ENCODE peak calls at places on chromosomes 7 and 10, in eight cellular contexts. One of them, this sample, is unnamed.

GRCh38 chr7:149569025-149569725 is 71.6 kb upstream of the ZNF746 start:
- DNase-seq in WTC11: no peak
- DNase-seq in lower lobe of right lung: no peak
- DNase-seq in CD4-positive, alpha-beta T cell: no peak
- DNase-seq in gastrocnemius medialis: no peak
- DNase-seq in AG09309: no peak
- DNase-seq in IMR-90: peak; percentile 26
- DNase-seq in hepatocyte: peak; percentile 74
- DNase-seq in this sample: no peak

GRCh38 chr10:111835562-111835961 is 348.0 kb downstream of the GPAM start:
- DNase-seq in AG09309: no peak
- DNase-seq in gastrocnemius medialis: no peak
- DNase-seq in lower lobe of right lung: no peak
- DNase-seq in CD4-positive, alpha-beta T cell: no peak
- DNase-seq in IMR-90: no peak
- DNase-seq in hepatocyte: no peak
- DNase-seq in WTC11: no peak
- DNase-seq in this sample: peak; percentile 95

GRCh38 chr10:6327906-6328707 is 125.4 kb downstream of the PFKFB3 start:
- DNase-seq in lower lobe of right lung: no peak
- DNase-seq in WTC11: no peak
- DNase-seq in CD4-positive, alpha-beta T cell: no peak
- DNase-seq in AG09309: no peak
- DNase-seq in hepatocyte: no peak
- DNase-seq in gastrocnemius medialis: peak; percentile 43
- DNase-seq in IMR-90: no peak
- DNase-seq in this sample: no peak

GRCh38 chr7:116753130-116753529 is 81.1 kb downstream of the MET start:
- DNase-seq in CD4-positive, alpha-beta T cell: no peak
- DNase-seq in AG09309: no peak
- DNase-seq in lower lobe of right lung: no peak
- DNase-seq in IMR-90: no peak
- DNase-seq in hepatocyte: no peak
- DNase-seq in gastrocnemius medialis: no peak
- DNase-seq in WTC11: no peak
- DNase-seq in this sample: no peak

GRCh38 chr10:49264177-49264677 is 34.7 kb upstream of the C10orf71 start:
- DNase-seq in lower lobe of right lung: no peak
- DNase-seq in AG09309: no peak
- DNase-seq in gastrocnemius medialis: no peak
- DNase-seq in IMR-90: no peak
- DNase-seq in hepatocyte: no peak
- DNase-seq in CD4-positive, alpha-beta T cell: no peak
- DNase-seq in WTC11: no peak
- DNase-seq in this sample: no peak

GRCh38 chr10:58820386-58820785 is 307.7 kb downstream of the BICC1 start:
- DNase-seq in CD4-positive, alpha-beta T cell: no peak
- DNase-seq in hepatocyte: no peak
- DNase-seq in AG09309: no peak
- DNase-seq in lower lobe of right lung: no peak
- DNase-seq in IMR-90: no peak
- DNase-seq in WTC11: no peak
- DNase-seq in gastrocnemius medialis: no peak
- DNase-seq in this sample: no peak

GRCh38 chr7:75945297-75946168 is 30.6 kb downstream of the POR start:
- DNase-seq in AG09309: no peak
- DNase-seq in gastrocnemius medialis: peak; percentile 79
- DNase-seq in WTC11: no peak
- DNase-seq in IMR-90: peak; percentile 35
- DNase-seq in CD4-positive, alpha-beta T cell: no peak
- DNase-seq in lower lobe of right lung: peak; percentile 68
- DNase-seq in hepatocyte: peak; percentile 75
- DNase-seq in this sample: peak; percentile 62

GRCh38 chr7:131107343-131108211 is 220.1 kb upstream of the MKLN1 start:
- DNase-seq in IMR-90: peak; percentile 83
- DNase-seq in lower lobe of right lung: peak; percentile 80
- DNase-seq in CD4-positive, alpha-beta T cell: peak; percentile 65
- DNase-seq in WTC11: peak; percentile 32
- DNase-seq in hepatocyte: peak; percentile 87
- DNase-seq in gastrocnemius medialis: peak; percentile 84
- DNase-seq in AG09309: no peak
- DNase-seq in this sample: peak; percentile 84

GRCh38 chr10:131654471-131655087 is 246.2 kb upstream of the PPP2R2D start:
- DNase-seq in hepatocyte: no peak
- DNase-seq in lower lobe of right lung: no peak
- DNase-seq in gastrocnemius medialis: no peak
- DNase-seq in WTC11: no peak
- DNase-seq in AG09309: no peak
- DNase-seq in IMR-90: no peak
- DNase-seq in CD4-positive, alpha-beta T cell: no peak
- DNase-seq in this sample: no peak

GRCh38 chr7:9719303-9719702 is 1254.4 kb upstream of the PHF14 start:
- DNase-seq in CD4-positive, alpha-beta T cell: no peak
- DNase-seq in AG09309: no peak
- DNase-seq in WTC11: no peak
- DNase-seq in IMR-90: no peak
- DNase-seq in lower lobe of right lung: no peak
- DNase-seq in hepatocyte: no peak
- DNase-seq in gastrocnemius medialis: no peak
- DNase-seq in this sample: no peak

GRCh38 chr10:49397036-49397999 is 1.4 kb upstream of the DRGX start:
- DNase-seq in hepatocyte: no peak
- DNase-seq in CD4-positive, alpha-beta T cell: no peak
- DNase-seq in gastrocnemius medialis: no peak
- DNase-seq in WTC11: peak; percentile 49
- DNase-seq in IMR-90: no peak
- DNase-seq in AG09309: no peak
- DNase-seq in lower lobe of right lung: no peak
- DNase-seq in this sample: no peak

GRCh38 chr7:82319674-82320118 is 123.9 kb downstream of the CACNA2D1 start:
- DNase-seq in IMR-90: peak; percentile 88
- DNase-seq in hepatocyte: peak; percentile 54
- DNase-seq in WTC11: no peak
- DNase-seq in CD4-positive, alpha-beta T cell: no peak
- DNase-seq in gastrocnemius medialis: peak; percentile 95
- DNase-seq in lower lobe of right lung: peak; percentile 51
- DNase-seq in AG09309: peak; percentile 74
- DNase-seq in this sample: peak; percentile 91

GRCh38 chr10:76926006-76926405 is 711.6 kb downstream of the KCNMA1 start:
- DNase-seq in IMR-90: no peak
- DNase-seq in CD4-positive, alpha-beta T cell: no peak
- DNase-seq in lower lobe of right lung: no peak
- DNase-seq in gastrocnemius medialis: no peak
- DNase-seq in AG09309: no peak
- DNase-seq in hepatocyte: no peak
- DNase-seq in WTC11: no peak
- DNase-seq in this sample: no peak

GRCh38 chr7:44661233-44661632 is 54.8 kb downstream of the OGDH start:
- DNase-seq in WTC11: no peak
- DNase-seq in CD4-positive, alpha-beta T cell: no peak
- DNase-seq in hepatocyte: no peak
- DNase-seq in IMR-90: no peak
- DNase-seq in gastrocnemius medialis: no peak
- DNase-seq in AG09309: no peak
- DNase-seq in lower lobe of right lung: no peak
- DNase-seq in this sample: no peak

GRCh38 chr10:51145388-51145787 is 71.1 kb downstream of the PRKG1 start:
- DNase-seq in lower lobe of right lung: no peak
- DNase-seq in hepatocyte: no peak
- DNase-seq in CD4-positive, alpha-beta T cell: no peak
- DNase-seq in gastrocnemius medialis: no peak
- DNase-seq in WTC11: no peak
- DNase-seq in AG09309: no peak
- DNase-seq in IMR-90: no peak
- DNase-seq in this sample: no peak

GRCh38 chr10:130109796-130110235 is 814 bp downstream of the C10orf143 start:
- DNase-seq in WTC11: peak; percentile 67
- DNase-seq in CD4-positive, alpha-beta T cell: peak; percentile 66
- DNase-seq in gastrocnemius medialis: peak; percentile 62
- DNase-seq in hepatocyte: peak; percentile 89
- DNase-seq in IMR-90: peak; percentile 85
- DNase-seq in AG09309: peak; percentile 62
- DNase-seq in lower lobe of right lung: no peak
- DNase-seq in this sample: peak; percentile 86

GRCh38 chr10:125871341-125871740 is 9.8 kb downstream of the DHX32 start:
- DNase-seq in CD4-positive, alpha-beta T cell: no peak
- DNase-seq in lower lobe of right lung: no peak
- DNase-seq in WTC11: no peak
- DNase-seq in hepatocyte: no peak
- DNase-seq in AG09309: no peak
- DNase-seq in gastrocnemius medialis: no peak
- DNase-seq in IMR-90: peak; percentile 81
- DNase-seq in this sample: no peak

GRCh38 chr10:86203162-86203905 is 163.3 kb downstream of the GRID1 start:
- DNase-seq in AG09309: no peak
- DNase-seq in gastrocnemius medialis: no peak
- DNase-seq in IMR-90: peak; percentile 10
- DNase-seq in hepatocyte: peak; percentile 80
- DNase-seq in CD4-positive, alpha-beta T cell: no peak
- DNase-seq in WTC11: peak; percentile 75
- DNase-seq in lower lobe of right lung: no peak
- DNase-seq in this sample: no peak

GRCh38 chr7:29228289-29229011 is 33.9 kb downstream of the CHN2 start:
- DNase-seq in lower lobe of right lung: no peak
- DNase-seq in AG09309: no peak
- DNase-seq in IMR-90: no peak
- DNase-seq in CD4-positive, alpha-beta T cell: no peak
- DNase-seq in WTC11: no peak
- DNase-seq in hepatocyte: no peak
- DNase-seq in gastrocnemius medialis: no peak
- DNase-seq in this sample: no peak

GRCh38 chr10:110414563-110415309 is 83.0 kb upstream of the DUSP5 start:
- DNase-seq in gastrocnemius medialis: peak; percentile 26
- DNase-seq in lower lobe of right lung: no peak
- DNase-seq in WTC11: no peak
- DNase-seq in IMR-90: no peak
- DNase-seq in AG09309: no peak
- DNase-seq in CD4-positive, alpha-beta T cell: peak; percentile 83
- DNase-seq in hepatocyte: no peak
- DNase-seq in this sample: no peak

GRCh38 chr10:22609719-22610118 is 104.7 kb downstream of the PIP4K2A start:
- DNase-seq in WTC11: no peak
- DNase-seq in gastrocnemius medialis: no peak
- DNase-seq in AG09309: no peak
- DNase-seq in lower lobe of right lung: no peak
- DNase-seq in CD4-positive, alpha-beta T cell: no peak
- DNase-seq in hepatocyte: no peak
- DNase-seq in IMR-90: no peak
- DNase-seq in this sample: no peak
- TF ChIP-seq CTCF in WTC11: no peak
- TF ChIP-seq CTCF in gastrocnemius medialis: no peak
- TF ChIP-seq CTCF in AG09309: no peak
- TF ChIP-seq CTCF in lower lobe of right lung: no peak
- TF ChIP-seq CTCF in CD4-positive, alpha-beta T cell: no peak
- TF ChIP-seq CTCF in hepatocyte: no peak
- TF ChIP-seq CTCF in IMR-90: no peak
- TF ChIP-seq CTCF in this sample: no peak

GRCh38 chr7:142334236-142334635 is 76.4 kb upstream of the PRSS58 start:
- DNase-seq in WTC11: no peak
- DNase-seq in IMR-90: no peak
- DNase-seq in hepatocyte: no peak
- DNase-seq in lower lobe of right lung: no peak
- DNase-seq in AG09309: no peak
- DNase-seq in gastrocnemius medialis: no peak
- DNase-seq in CD4-positive, alpha-beta T cell: no peak
- DNase-seq in this sample: no peak

GRCh38 chr7:142334806-142335205 is 76.9 kb upstream of the PRSS58 start:
- DNase-seq in CD4-positive, alpha-beta T cell: no peak
- DNase-seq in AG09309: no peak
- DNase-seq in lower lobe of right lung: no peak
- DNase-seq in WTC11: no peak
- DNase-seq in IMR-90: no peak
- DNase-seq in gastrocnemius medialis: no peak
- DNase-seq in hepatocyte: no peak
- DNase-seq in this sample: no peak

GRCh38 chr7:142337406-142338001 is 79.6 kb upstream of the PRSS58 start:
- DNase-seq in IMR-90: no peak
- DNase-seq in hepatocyte: no peak
- DNase-seq in lower lobe of right lung: no peak
- DNase-seq in AG09309: no peak
- DNase-seq in WTC11: no peak
- DNase-seq in CD4-positive, alpha-beta T cell: no peak
- DNase-seq in gastrocnemius medialis: no peak
- DNase-seq in this sample: no peak

DNA sequence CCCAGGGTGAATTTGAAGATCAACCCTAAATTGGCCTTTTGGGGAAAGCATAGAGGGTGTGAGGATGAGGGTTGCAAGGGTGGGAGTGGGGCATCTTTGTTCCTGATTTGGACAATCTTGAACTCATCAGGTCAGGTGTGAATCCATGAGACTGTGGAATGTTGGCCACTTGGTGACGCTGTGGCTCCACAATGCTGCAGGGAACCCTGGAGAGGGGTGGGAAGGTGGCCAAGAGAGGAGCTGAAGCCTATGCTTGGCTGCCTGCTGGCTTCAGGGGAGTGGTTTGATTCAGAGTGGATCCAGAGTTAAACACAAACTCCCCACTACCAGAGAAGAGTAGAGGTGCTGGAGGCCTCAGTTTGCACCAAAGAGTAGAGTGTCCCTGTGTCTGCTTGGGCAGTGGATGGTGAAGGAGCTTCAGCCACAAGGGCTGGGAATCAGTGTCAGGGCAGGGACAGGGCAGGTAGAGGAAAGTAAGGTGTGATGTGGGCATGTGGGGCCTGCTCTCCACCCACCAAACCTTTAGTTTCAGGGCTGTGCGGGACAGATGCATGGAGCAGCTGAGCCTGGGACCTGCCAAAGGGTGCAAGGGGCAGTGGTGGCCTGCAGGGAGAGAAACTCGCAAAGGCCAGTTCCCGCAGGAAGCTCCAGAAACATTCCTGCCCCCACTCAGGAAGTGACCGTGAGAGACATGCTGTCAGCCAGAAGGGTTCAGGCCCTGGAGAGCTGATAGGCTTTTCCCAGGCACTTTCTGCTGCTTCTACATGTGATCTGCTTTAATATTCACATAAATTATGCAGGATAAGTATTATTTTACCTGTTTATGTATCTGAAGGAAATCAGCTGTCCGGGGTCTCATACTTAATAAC is 81.0 kb upstream of the PRSS58 start:
- DNase-seq in CD4-positive, alpha-beta T cell: no peak
- DNase-seq in hepatocyte: no peak
- DNase-seq in lower lobe of right lung: no peak
- DNase-seq in gastrocnemius medialis: peak; percentile 40
- DNase-seq in WTC11: peak; percentile 88
- DNase-seq in IMR-90: peak; percentile 14
- DNase-seq in AG09309: no peak
- DNase-seq in this sample: peak; percentile 47
- TF ChIP-seq CTCF in CD4-positive, alpha-beta T cell: no peak
- TF ChIP-seq CTCF in hepatocyte: peak; percentile 15
- TF ChIP-seq CTCF in lower lobe of right lung: no peak
- TF ChIP-seq CTCF in gastrocnemius medialis: peak; percentile 38
- TF ChIP-seq CTCF in WTC11: peak; percentile 42
- TF ChIP-seq CTCF in IMR-90: peak; percentile 34
- TF ChIP-seq CTCF in AG09309: peak; percentile 14
- TF ChIP-seq CTCF in this sample: peak; percentile 47

GRCh38 chr7:3370068-3370704 is 69.1 kb downstream of the SDK1 start:
- DNase-seq in AG09309: no peak
- DNase-seq in hepatocyte: peak; percentile 14
- DNase-seq in CD4-positive, alpha-beta T cell: no peak
- DNase-seq in gastrocnemius medialis: no peak
- DNase-seq in WTC11: no peak
- DNase-seq in IMR-90: no peak
- DNase-seq in lower lobe of right lung: no peak
- DNase-seq in this sample: no peak
- TF ChIP-seq CTCF in AG09309: no peak
- TF ChIP-seq CTCF in hepatocyte: no peak
- TF ChIP-seq CTCF in CD4-positive, alpha-beta T cell: no peak
- TF ChIP-seq CTCF in gastrocnemius medialis: no peak
- TF ChIP-seq CTCF in WTC11: no peak
- TF ChIP-seq CTCF in IMR-90: no peak
- TF ChIP-seq CTCF in lower lobe of right lung: no peak
- TF ChIP-seq CTCF in this sample: no peak

GRCh38 chr10:11367505-11367904 is 243.9 kb downstream of the USP6NL start:
- DNase-seq in lower lobe of right lung: no peak
- DNase-seq in IMR-90: no peak
- DNase-seq in hepatocyte: no peak
- DNase-seq in AG09309: no peak
- DNase-seq in CD4-positive, alpha-beta T cell: no peak
- DNase-seq in gastrocnemius medialis: no peak
- DNase-seq in WTC11: no peak
- DNase-seq in this sample: no peak
- TF ChIP-seq CTCF in lower lobe of right lung: no peak
- TF ChIP-seq CTCF in IMR-90: no peak
- TF ChIP-seq CTCF in hepatocyte: no peak
- TF ChIP-seq CTCF in AG09309: no peak
- TF ChIP-seq CTCF in CD4-positive, alpha-beta T cell: no peak
- TF ChIP-seq CTCF in gastrocnemius medialis: no peak
- TF ChIP-seq CTCF in WTC11: no peak
- TF ChIP-seq CTCF in this sample: no peak